ENCODE peak calls at places on chromosomes 13 and 19, in ten cellular contexts. Y is cardiac muscle cell, T is left lung, V is AG04450, C is tibial artery, K is body of pancreas, S is keratinocyte, D is brain microvascular endothelial cell, J is neuronal stem cell, X is psoas muscle. U is an unnamed sample.

GRCh38 chr19:49362926-49363264 is 679 bp upstream of the TEAD2 start:
- DNase-seq in T (peak; percentile 49), D (peak; percentile 16), J (peak; percentile 45), S (no peak), C (peak; percentile 52), V (no peak), X (peak; percentile 68), Y (peak; percentile 51), K (peak; percentile 38), U (no peak)

GRCh38 chr13:110261166-110262081 is 45.5 kb downstream of the COL4A1 start:
- DNase-seq in K (no peak), J (no peak), C (no peak), S (no peak), D (no peak), V (no peak), X (no peak), T (no peak), Y (no peak), U (no peak)

GRCh38 chr19:7458675-7459074 is 30.2 kb downstream of the PEX11G start:
- DNase-seq in Y (no peak), V (no peak), T (no peak), C (no peak), K (no peak), D (no peak), X (no peak), J (no peak), S (no peak), U (no peak)

GRCh38 chr13:54356849-54357248 is 1328.2 kb downstream of the OLFM4 start:
- DNase-seq in D (no peak), C (no peak), T (no peak), X (no peak), J (peak; percentile 24), Y (no peak), S (no peak), V (no peak), K (no peak), U (no peak)

GRCh38 chr19:5352229-5352763 is 11.7 kb upstream of the PTPRS start:
- DNase-seq in C (no peak), T (no peak), K (no peak), X (no peak), V (no peak), S (no peak), D (peak; percentile 24), J (no peak), Y (no peak), U (no peak)

GRCh38 chr19:41755328-41755913 is at the start of gene CEACAM6:
- DNase-seq in J (no peak), V (no peak), T (peak; percentile 72), K (no peak), C (peak; percentile 23), Y (no peak), X (no peak), S (no peak), D (no peak), U (no peak)

GRCh38 chr13:50762969-50763568 is 80.4 kb downstream of the DLEU7 start:
- DNase-seq in C (no peak), J (no peak), V (no peak), S (no peak), T (no peak), D (no peak), Y (no peak), K (no peak), X (no peak), U (no peak)

GRCh38 chr19:1567116-1567847 is 843 bp downstream of the MEX3D start:
- DNase-seq in Y (no peak), X (no peak), J (no peak), V (no peak), S (no peak), T (no peak), C (no peak), K (peak; percentile 24), D (peak; percentile 9), U (no peak)

GRCh38 chr13:87919956-87920355 is 248.8 kb downstream of the SLITRK5 start:
- DNase-seq in C (no peak), Y (no peak), D (no peak), V (no peak), S (no peak), J (no peak), X (no peak), T (no peak), K (no peak), U (no peak)

GRCh38 chr19:47058621-47059020 is 10.2 kb upstream of the TMEM160 start:
- DNase-seq in K (no peak), C (no peak), D (no peak), T (no peak), S (no peak), J (peak; percentile 12), Y (peak; percentile 27), X (no peak), V (no peak), U (no peak)

GRCh38 chr19:52190679-52191293 is 934 bp downstream of the PPP2R1A start:
- DNase-seq in D (peak; percentile 10), J (peak; percentile 27), K (peak; percentile 28), X (peak; percentile 74), Y (no peak), S (no peak), T (no peak), C (no peak), V (no peak), U (no peak)

GRCh38 chr13:113928701-113929627 is 44.9 kb downstream of the C13orf46 start:
- DNase-seq in V (peak; percentile 46), Y (no peak), K (peak; percentile 75), D (no peak), J (no peak), S (no peak), T (peak; percentile 45), C (peak; percentile 96), X (peak; percentile 98), U (no peak)

GRCh38 chr19:35389192-35389861 is 18.5 kb downstream of the GPR42 start:
- DNase-seq in V (no peak), C (no peak), Y (no peak), J (no peak), T (no peak), S (no peak), D (no peak), X (no peak), K (no peak), U (no peak)

GRCh38 chr19:37855098-37855497 is 51.3 kb downstream of the WDR87 start:
- DNase-seq in X (no peak), K (peak; percentile 14), S (no peak), C (no peak), Y (no peak), D (peak; percentile 2), J (no peak), V (no peak), T (peak; percentile 36), U (no peak)

GRCh38 chr19:3814648-3815047 is 28.5 kb upstream of the MATK start:
- DNase-seq in X (no peak), S (no peak), J (no peak), C (no peak), D (no peak), V (no peak), K (no peak), Y (no peak), T (no peak), U (no peak)

GRCh38 chr19:45100797-45101196 is 7.8 kb downstream of the PPP1R37 start:
- DNase-seq in V (no peak), K (no peak), S (no peak), D (peak; percentile 75), X (no peak), J (no peak), T (no peak), Y (no peak), C (no peak), U (no peak)

GRCh38 chr19:45103200-45103624 is 10.2 kb downstream of the PPP1R37 start:
- DNase-seq in C (no peak), T (no peak), Y (no peak), J (no peak), S (no peak), D (no peak), V (no peak), X (no peak), K (peak; percentile 40), U (no peak)

GRCh38 chr19:45102481-45102880 is 9.5 kb downstream of the PPP1R37 start:
- DNase-seq in C (no peak), T (no peak), D (no peak), S (no peak), V (no peak), K (no peak), Y (no peak), X (no peak), J (no peak), U (no peak)

GRCh38 chr19:45100202-45100600 is 7.2 kb downstream of the PPP1R37 start:
- DNase-seq in S (no peak), T (no peak), X (no peak), K (no peak), J (no peak), V (no peak), D (no peak), C (no peak), Y (no peak), U (no peak)

GRCh38 chr19:45101796-45102195 is 8.8 kb downstream of the PPP1R37 start:
- DNase-seq in C (no peak), V (no peak), D (no peak), X (no peak), S (no peak), K (no peak), J (no peak), T (no peak), Y (no peak), U (no peak)
- H3K27ac ChIP-seq in C (no peak overlapping the region), V (no peak overlapping the region), D (no peak overlapping the region), X (no peak overlapping the region), S (no peak overlapping the region), K (no peak overlapping the region), J (no peak overlapping the region), T (no peak overlapping the region), Y (no peak overlapping the region), U (no peak overlapping the region)

GRCh38 chr19:44573647-44574046 is 39.7 kb upstream of the IGSF23 start:
- DNase-seq in K (no peak), S (no peak), D (no peak), C (no peak), Y (no peak), V (no peak), X (no peak), J (no peak), T (no peak), U (no peak)
- H3K27ac ChIP-seq in K (no peak overlapping the region), S (no peak overlapping the region), D (no peak overlapping the region), C (no peak overlapping the region), Y (no peak overlapping the region), V (no peak overlapping the region), X (no peak overlapping the region), J (no peak overlapping the region), T (no peak overlapping the region), U (no peak overlapping the region)

GRCh38 chr13:77397636-77398035 is 70.7 kb upstream of the MYCBP2 start:
- DNase-seq in T (no peak), X (no peak), S (no peak), Y (no peak), V (no peak), J (no peak), K (no peak), D (no peak), C (no peak), U (no peak)
- H3K27ac ChIP-seq in T (no peak overlapping the region), X (no peak overlapping the region), S (no peak overlapping the region), Y (no peak overlapping the region), V (no peak overlapping the region), J (no peak overlapping the region), K (no peak overlapping the region), D (no peak overlapping the region), C (no peak overlapping the region), U (no peak overlapping the region)

DNA sequence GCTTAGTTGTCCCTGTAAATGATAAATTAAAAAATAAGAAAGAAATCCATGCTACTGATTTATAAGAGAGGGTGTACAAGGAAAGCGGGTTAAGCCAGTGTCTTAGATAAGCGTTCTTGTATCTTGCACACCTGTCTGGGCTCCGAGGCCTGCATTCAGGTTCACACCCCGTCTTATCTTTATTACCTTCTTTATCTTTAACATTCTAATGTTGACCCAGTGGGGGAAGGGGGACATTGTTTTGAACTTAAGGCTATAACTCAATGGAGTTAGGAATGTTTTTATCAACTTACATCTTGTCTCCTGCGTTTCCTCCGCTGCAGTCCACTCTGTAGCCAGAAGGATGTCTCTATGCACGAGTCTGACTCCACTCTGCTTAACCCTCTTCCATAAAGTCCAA is 71.2 kb downstream of the FGF9 start:
- DNase-seq in V (no peak), T (no peak), C (no peak), Y (no peak), J (no peak), D (no peak), S (no peak), K (no peak), X (no peak), U (no peak)
- H3K27ac ChIP-seq in V (no peak overlapping the region), T (no peak overlapping the region), C (no peak overlapping the region), Y (no peak overlapping the region), J (no peak overlapping the region), D (no peak overlapping the region), S (no peak overlapping the region), K (no peak overlapping the region), X (no peak overlapping the region), U (no peak overlapping the region)

U was measured in epithelial cell of prostate.